ENCODE peak calls at places on chromosomes 7 and 10, in five cellular contexts. U is mucosa of descending colon, N is fibroblast of lung, I is heart left ventricle, J is transverse colon. A is an unnamed sample.

GRCh38 chr10:8048281-8049008 is 6.0 kb upstream of the GATA3 start:
- DNase-seq in U (no peak), N (no peak), I (no peak), J (no peak), A (no peak)

GRCh38 chr7:44489955-44490350 is 505 bp downstream of the NUDCD3 start:
- DNase-seq in U (peak; percentile 59), N (no peak), I (no peak), J (peak; percentile 49), A (no peak)

GRCh38 chr7:17599733-17600685 is 301.6 kb downstream of the AHR start:
- DNase-seq in U (no peak), N (peak; percentile 99), I (no peak), J (no peak), A (peak; percentile 97)

GRCh38 chr7:1225462-1226154 is 7.1 kb upstream of the UNCX start:
- DNase-seq in U (peak; percentile 47), N (no peak), I (no peak), J (no peak), A (peak; percentile 19)

GRCh38 chr10:48670978-48671913 is 13.4 kb upstream of the WDFY4 start:
- DNase-seq in U (peak; percentile 31), N (no peak), I (no peak), J (peak; percentile 59), A (no peak)

GRCh38 chr7:81842361-81842760 is 72.5 kb upstream of the HGF start:
- DNase-seq in U (no peak), N (no peak), I (no peak), J (no peak), A (no peak)

GRCh38 chr10:103967433-103968142 is 648 bp downstream of the SLK start:
- DNase-seq in U (peak; percentile 46), N (peak; percentile 25), I (no peak), J (peak; percentile 32), A (no peak)

GRCh38 chr7:139897422-139898085 is 68.5 kb downstream of the TBXAS1 start:
- DNase-seq in U (no peak), N (no peak), I (no peak), J (no peak), A (no peak)

GRCh38 chr10:132142396-132143161 is 44.2 kb upstream of the DPYSL4 start:
- DNase-seq in U (peak; percentile 53), N (no peak), I (peak; percentile 50), J (peak; percentile 27), A (peak; percentile 26)

GRCh38 chr7:22896917-22897316 is 74.3 kb upstream of the TOMM7 start:
- DNase-seq in U (no peak), N (no peak), I (no peak), J (no peak), A (no peak)

GRCh38 chr10:5811387-5811821 is 1.8 kb downstream of the GDI2 start:
- DNase-seq in U (no peak), N (peak; percentile 74), I (no peak), J (no peak), A (peak; percentile 70)

GRCh38 chr10:95513941-95514392 is 47.2 kb downstream of the SORBS1 start:
- DNase-seq in U (no peak), N (peak; percentile 83), I (peak; percentile 56), J (no peak), A (peak; percentile 31)

GRCh38 chr7:75559355-75559986 is 67.4 kb downstream of the SPDYE5 start:
- DNase-seq in U (no peak), N (peak; percentile 32), I (no peak), J (no peak), A (peak; percentile 5)

DNA sequence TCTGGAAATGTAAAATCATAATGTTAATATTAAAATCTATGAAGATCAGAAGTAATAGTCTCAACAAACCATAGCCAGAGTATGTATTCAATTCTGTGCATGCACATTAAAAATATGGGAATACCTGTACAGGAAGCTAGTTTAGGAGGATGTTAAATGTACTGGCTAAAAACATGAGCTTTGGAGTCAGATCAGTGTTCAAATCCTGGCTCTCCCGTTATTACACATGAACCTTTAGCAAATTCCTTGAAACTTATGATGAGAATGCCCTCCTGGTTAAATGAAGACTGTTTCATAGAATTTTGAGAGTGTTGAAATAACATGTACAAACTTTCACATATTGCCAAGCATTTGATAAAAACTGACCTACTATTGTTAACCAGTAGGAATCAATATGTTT is 4.6 kb downstream of the ARL4A start:
- DNase-seq in U (no peak), N (no peak), I (no peak), J (no peak), A (no peak)
- TF ChIP-seq CTCF in U (no peak), N (no peak), I (no peak), J (no peak), A (no peak)

GRCh38 chr10:88122145-88122544 is 258.7 kb downstream of the PTEN start:
- DNase-seq in U (no peak), N (no peak), I (no peak), J (no peak), A (no peak)

GRCh38 chr10:88125766-88126165 is 262.3 kb downstream of the PTEN start:
- DNase-seq in U (no peak), N (no peak), I (no peak), J (no peak), A (no peak)

GRCh38 chr10:88120599-88121333 is 257.3 kb downstream of the PTEN start:
- DNase-seq in U (no peak), N (no peak), I (no peak), J (no peak), A (no peak)

GRCh38 chr10:88120075-88120474 is 256.6 kb downstream of the PTEN start:
- DNase-seq in U (no peak), N (no peak), I (no peak), J (no peak), A (no peak)

GRCh38 chr10:88122571-88122970 is 259.1 kb downstream of the PTEN start:
- DNase-seq in U (no peak), N (no peak), I (no peak), J (no peak), A (no peak)
- H3K4me3 ChIP-seq in U (no peak overlapping the region), N (no peak overlapping the region), I (no peak overlapping the region), J (no peak overlapping the region), A (no peak overlapping the region)

GRCh38 chr10:32139223-32140073 is 83.2 kb upstream of the KIF5B start:
- DNase-seq in U (peak; percentile 84), N (peak; percentile 96), I (peak; percentile 88), J (peak; percentile 86), A (peak; percentile 97)
- TF ChIP-seq CTCF in U (no peak), N (no peak), I (no peak), J (no peak), A (no peak)

GRCh38 chr10:101840102-101840684 is 3.4 kb downstream of the KCNIP2 start:
- DNase-seq in U (no peak), N (no peak), I (no peak), J (no peak), A (no peak)
- H3K4me3 ChIP-seq in U (no peak overlapping the region), N (peak overlapping the region; percentile 42), I (peak overlapping the region; percentile 57), J (peak overlapping the region; percentile 22), A (peak overlapping the region; percentile 56)

GRCh38 chr7:154696556-154696955 is 306.4 kb downstream of the PAXIP1 start:
- DNase-seq in U (no peak), N (peak; percentile 61), I (no peak), J (no peak), A (no peak)

GRCh38 chr7:154693646-154694045 is 309.3 kb downstream of the PAXIP1 start:
- DNase-seq in U (no peak), N (no peak), I (no peak), J (no peak), A (no peak)

GRCh38 chr7:154699421-154699820 is 303.5 kb downstream of the PAXIP1 start:
- DNase-seq in U (no peak), N (peak; percentile 68), I (no peak), J (no peak), A (no peak)

GRCh38 chr7:154695836-154696235 is 307.1 kb downstream of the PAXIP1 start:
- DNase-seq in U (no peak), N (no peak), I (no peak), J (no peak), A (no peak)

GRCh38 chr7:154698726-154699291 is 304.1 kb downstream of the PAXIP1 start:
- DNase-seq in U (no peak), N (peak; percentile 14), I (no peak), J (no peak), A (no peak)
- TF ChIP-seq CTCF in U (peak; percentile 22), N (no peak), I (no peak), J (peak; percentile 17), A (no peak)

GRCh38 chr10:27914888-27915287 is 84.0 kb downstream of the ODAD2 start:
- DNase-seq in U (no peak), N (no peak), I (no peak), J (no peak), A (no peak)

GRCh38 chr10:27912241-27912640 is 86.6 kb downstream of the ODAD2 start:
- DNase-seq in U (no peak), N (no peak), I (no peak), J (no peak), A (no peak)

GRCh38 chr10:27911006-27911405 is 87.9 kb downstream of the ODAD2 start:
- DNase-seq in U (no peak), N (no peak), I (no peak), J (no peak), A (no peak)

GRCh38 chr10:27908231-27908630 is 90.6 kb downstream of the ODAD2 start:
- DNase-seq in U (no peak), N (no peak), I (no peak), J (no peak), A (no peak)

DNA sequence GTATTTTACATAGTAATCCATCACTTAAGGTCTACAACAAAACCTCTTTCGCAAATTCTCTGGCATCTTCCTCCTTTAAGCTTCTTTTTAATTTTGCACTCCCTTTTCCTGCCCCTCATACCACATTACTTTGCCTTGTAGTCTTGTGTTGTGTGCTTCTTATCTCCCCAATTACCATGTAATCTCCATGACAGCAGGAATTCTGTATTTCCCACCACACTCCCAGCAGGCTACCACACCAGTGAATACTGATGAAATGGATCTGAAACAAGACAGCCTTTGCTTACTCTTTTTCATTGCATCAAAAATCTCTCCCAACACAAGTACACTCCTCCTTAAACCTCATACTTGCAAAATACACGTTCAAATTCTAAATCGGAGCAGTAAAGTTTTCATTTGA is 87.2 kb downstream of the ODAD2 start:
- DNase-seq in U (no peak), N (peak; percentile 50), I (no peak), J (no peak), A (peak; percentile 2)
- H3K4me3 ChIP-seq in U (no peak overlapping the region), N (no peak overlapping the region), I (no peak overlapping the region), J (no peak overlapping the region), A (no peak overlapping the region)

DNA sequence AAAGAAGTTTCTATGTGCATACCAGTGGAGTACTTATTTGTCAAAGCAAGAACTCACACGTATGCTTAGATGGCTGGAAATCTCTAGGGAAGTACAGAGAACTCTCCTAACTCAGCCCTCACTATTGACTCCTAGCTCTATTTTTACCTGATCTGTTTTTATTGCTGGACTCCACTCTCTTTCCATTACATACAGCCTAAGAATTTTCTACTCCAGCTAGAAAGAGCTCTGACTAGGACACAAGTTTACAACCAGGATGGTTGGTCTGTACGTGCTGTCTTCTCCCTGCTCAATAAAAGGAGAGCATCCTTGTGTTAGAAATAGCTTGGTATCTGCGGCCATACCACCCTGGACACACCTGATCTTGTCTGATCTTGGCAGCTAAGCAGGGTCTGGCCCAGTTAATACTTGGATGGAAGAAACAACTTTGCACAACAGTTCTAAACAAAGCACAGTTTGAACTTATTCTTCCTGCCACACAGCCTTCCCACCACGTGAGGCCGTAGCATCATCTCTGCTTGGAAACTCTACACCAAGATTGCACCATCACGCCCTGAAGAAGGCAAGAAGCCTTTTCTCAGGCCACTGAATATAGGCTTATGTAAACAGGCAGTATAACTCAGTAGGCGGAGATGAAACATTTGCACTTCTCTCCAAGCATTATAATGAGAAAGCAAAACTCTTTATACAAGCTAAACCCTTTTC is 50.7 kb downstream of the KCNMA1 start:
- DNase-seq in U (no peak), N (peak; percentile 77), I (no peak), J (peak; percentile 57), A (peak; percentile 98)
- TF ChIP-seq CTCF in U (no peak), N (peak; percentile 37), I (no peak), J (no peak), A (peak; percentile 42)